ENCODE peak calls at places on chromosomes 11 and 22, in nine cellular contexts. One of them, this sample, is unnamed.

GRCh38 chr11:91857194-91857593 is 367.4 kb upstream of the FAT3 start:
- DNase-seq in CD4-positive, alpha-beta T cell: no peak
- DNase-seq in colonic mucosa: no peak
- DNase-seq in activated CD8-positive, alpha-beta T cell treated with anti-CD3 and anti-CD28 coated beads for 36 hours: no peak
- DNase-seq in glutamatergic neuron: no peak
- DNase-seq in neural progenitor cell: no peak
- DNase-seq in type B pancreatic cell: no peak
- DNase-seq in fibroblast of lung: peak; percentile 28
- DNase-seq in GM23338: no peak
- DNase-seq in this sample: no peak

GRCh38 chr22:26170795-26171194 is 1.5 kb downstream of the SEZ6L start:
- DNase-seq in CD4-positive, alpha-beta T cell: no peak
- DNase-seq in colonic mucosa: no peak
- DNase-seq in activated CD8-positive, alpha-beta T cell treated with anti-CD3 and anti-CD28 coated beads for 36 hours: peak; percentile 16
- DNase-seq in glutamatergic neuron: peak; percentile 39
- DNase-seq in neural progenitor cell: peak; percentile 85
- DNase-seq in type B pancreatic cell: no peak
- DNase-seq in fibroblast of lung: no peak
- DNase-seq in GM23338: peak; percentile 85
- DNase-seq in this sample: peak; percentile 88

GRCh38 chr11:86670179-86670578 is 2.2 kb downstream of the ME3 start:
- DNase-seq in CD4-positive, alpha-beta T cell: no peak
- DNase-seq in colonic mucosa: no peak
- DNase-seq in activated CD8-positive, alpha-beta T cell treated with anti-CD3 and anti-CD28 coated beads for 36 hours: no peak
- DNase-seq in glutamatergic neuron: no peak
- DNase-seq in neural progenitor cell: no peak
- DNase-seq in type B pancreatic cell: no peak
- DNase-seq in fibroblast of lung: no peak
- DNase-seq in GM23338: no peak
- DNase-seq in this sample: no peak

GRCh38 chr11:35178862-35179261 is 39.9 kb downstream of the CD44 start:
- DNase-seq in CD4-positive, alpha-beta T cell: no peak
- DNase-seq in colonic mucosa: no peak
- DNase-seq in activated CD8-positive, alpha-beta T cell treated with anti-CD3 and anti-CD28 coated beads for 36 hours: peak; percentile 45
- DNase-seq in glutamatergic neuron: no peak
- DNase-seq in neural progenitor cell: no peak
- DNase-seq in type B pancreatic cell: no peak
- DNase-seq in fibroblast of lung: peak; percentile 35
- DNase-seq in GM23338: no peak
- DNase-seq in this sample: no peak

GRCh38 chr22:27424319-27424718 is 377.2 kb downstream of the MN1 start:
- DNase-seq in CD4-positive, alpha-beta T cell: no peak
- DNase-seq in colonic mucosa: no peak
- DNase-seq in activated CD8-positive, alpha-beta T cell treated with anti-CD3 and anti-CD28 coated beads for 36 hours: no peak
- DNase-seq in glutamatergic neuron: no peak
- DNase-seq in neural progenitor cell: no peak
- DNase-seq in type B pancreatic cell: no peak
- DNase-seq in fibroblast of lung: peak; percentile 71
- DNase-seq in GM23338: no peak
- DNase-seq in this sample: no peak

GRCh38 chr11:72969894-72970335 is 155.7 kb downstream of the ATG16L2 start:
- DNase-seq in CD4-positive, alpha-beta T cell: no peak
- DNase-seq in colonic mucosa: no peak
- DNase-seq in activated CD8-positive, alpha-beta T cell treated with anti-CD3 and anti-CD28 coated beads for 36 hours: peak; percentile 4
- DNase-seq in glutamatergic neuron: no peak
- DNase-seq in neural progenitor cell: no peak
- DNase-seq in type B pancreatic cell: no peak
- DNase-seq in fibroblast of lung: peak; percentile 95
- DNase-seq in GM23338: no peak
- DNase-seq in this sample: no peak

GRCh38 chr11:72226701-72227100 is 2.1 kb downstream of the INPPL1 start:
- DNase-seq in CD4-positive, alpha-beta T cell: no peak
- DNase-seq in colonic mucosa: no peak
- DNase-seq in activated CD8-positive, alpha-beta T cell treated with anti-CD3 and anti-CD28 coated beads for 36 hours: no peak
- DNase-seq in glutamatergic neuron: no peak
- DNase-seq in neural progenitor cell: no peak
- DNase-seq in type B pancreatic cell: peak; percentile 40
- DNase-seq in fibroblast of lung: no peak
- DNase-seq in GM23338: no peak
- DNase-seq in this sample: no peak

GRCh38 chr11:36354221-36355003 is 58.3 kb downstream of the PRR5L start:
- DNase-seq in CD4-positive, alpha-beta T cell: no peak
- DNase-seq in colonic mucosa: peak; percentile 8
- DNase-seq in activated CD8-positive, alpha-beta T cell treated with anti-CD3 and anti-CD28 coated beads for 36 hours: no peak
- DNase-seq in glutamatergic neuron: no peak
- DNase-seq in neural progenitor cell: no peak
- DNase-seq in type B pancreatic cell: no peak
- DNase-seq in fibroblast of lung: peak; percentile 94
- DNase-seq in GM23338: no peak
- DNase-seq in this sample: no peak

GRCh38 chr11:1820463-1821325 is 14.1 kb upstream of the SYT8 start:
- DNase-seq in CD4-positive, alpha-beta T cell: no peak
- DNase-seq in colonic mucosa: no peak
- DNase-seq in activated CD8-positive, alpha-beta T cell treated with anti-CD3 and anti-CD28 coated beads for 36 hours: no peak
- DNase-seq in glutamatergic neuron: no peak
- DNase-seq in neural progenitor cell: no peak
- DNase-seq in type B pancreatic cell: no peak
- DNase-seq in fibroblast of lung: peak; percentile 77
- DNase-seq in GM23338: no peak
- DNase-seq in this sample: no peak

GRCh38 chr11:113841691-113842090 is 33.7 kb downstream of the USP28 start:
- DNase-seq in CD4-positive, alpha-beta T cell: no peak
- DNase-seq in colonic mucosa: no peak
- DNase-seq in activated CD8-positive, alpha-beta T cell treated with anti-CD3 and anti-CD28 coated beads for 36 hours: no peak
- DNase-seq in glutamatergic neuron: no peak
- DNase-seq in neural progenitor cell: no peak
- DNase-seq in type B pancreatic cell: no peak
- DNase-seq in fibroblast of lung: no peak
- DNase-seq in GM23338: no peak
- DNase-seq in this sample: no peak

GRCh38 chr22:37560682-37561208 is 465 bp downstream of the CDC42EP1 start:
- DNase-seq in CD4-positive, alpha-beta T cell: no peak
- DNase-seq in colonic mucosa: no peak
- DNase-seq in activated CD8-positive, alpha-beta T cell treated with anti-CD3 and anti-CD28 coated beads for 36 hours: no peak
- DNase-seq in glutamatergic neuron: no peak
- DNase-seq in neural progenitor cell: peak; percentile 59
- DNase-seq in type B pancreatic cell: no peak
- DNase-seq in fibroblast of lung: peak; percentile 75
- DNase-seq in GM23338: peak; percentile 41
- DNase-seq in this sample: peak; percentile 61

GRCh38 chr11:5366856-5367255 is 15.5 kb downstream of the OR51B6 start:
- DNase-seq in CD4-positive, alpha-beta T cell: no peak
- DNase-seq in colonic mucosa: no peak
- DNase-seq in activated CD8-positive, alpha-beta T cell treated with anti-CD3 and anti-CD28 coated beads for 36 hours: no peak
- DNase-seq in glutamatergic neuron: no peak
- DNase-seq in neural progenitor cell: no peak
- DNase-seq in type B pancreatic cell: no peak
- DNase-seq in fibroblast of lung: peak; percentile 61
- DNase-seq in GM23338: no peak
- DNase-seq in this sample: no peak

GRCh38 chr11:129950319-129951034 is 52.2 kb downstream of the PRDM10 start:
- DNase-seq in CD4-positive, alpha-beta T cell: no peak
- DNase-seq in colonic mucosa: peak; percentile 49
- DNase-seq in activated CD8-positive, alpha-beta T cell treated with anti-CD3 and anti-CD28 coated beads for 36 hours: no peak
- DNase-seq in glutamatergic neuron: no peak
- DNase-seq in neural progenitor cell: peak; percentile 6
- DNase-seq in type B pancreatic cell: no peak
- DNase-seq in fibroblast of lung: peak; percentile 69
- DNase-seq in GM23338: no peak
- DNase-seq in this sample: no peak

GRCh38 chr11:32610926-32611325 is 27.3 kb downstream of the EIF3M start:
- DNase-seq in CD4-positive, alpha-beta T cell: no peak
- DNase-seq in colonic mucosa: no peak
- DNase-seq in activated CD8-positive, alpha-beta T cell treated with anti-CD3 and anti-CD28 coated beads for 36 hours: no peak
- DNase-seq in glutamatergic neuron: no peak
- DNase-seq in neural progenitor cell: no peak
- DNase-seq in type B pancreatic cell: no peak
- DNase-seq in fibroblast of lung: no peak
- DNase-seq in GM23338: no peak
- DNase-seq in this sample: no peak

GRCh38 chr11:32616903-32617302 is 33.3 kb downstream of the EIF3M start:
- DNase-seq in CD4-positive, alpha-beta T cell: no peak
- DNase-seq in colonic mucosa: no peak
- DNase-seq in activated CD8-positive, alpha-beta T cell treated with anti-CD3 and anti-CD28 coated beads for 36 hours: no peak
- DNase-seq in glutamatergic neuron: no peak
- DNase-seq in neural progenitor cell: no peak
- DNase-seq in type B pancreatic cell: no peak
- DNase-seq in fibroblast of lung: no peak
- DNase-seq in GM23338: no peak
- DNase-seq in this sample: no peak

GRCh38 chr11:32613500-32614151 is 30.0 kb downstream of the EIF3M start:
- DNase-seq in CD4-positive, alpha-beta T cell: no peak
- DNase-seq in colonic mucosa: no peak
- DNase-seq in activated CD8-positive, alpha-beta T cell treated with anti-CD3 and anti-CD28 coated beads for 36 hours: no peak
- DNase-seq in glutamatergic neuron: no peak
- DNase-seq in neural progenitor cell: no peak
- DNase-seq in type B pancreatic cell: no peak
- DNase-seq in fibroblast of lung: no peak
- DNase-seq in GM23338: no peak
- DNase-seq in this sample: no peak

GRCh38 chr11:32615422-32615821 is 31.8 kb downstream of the EIF3M start:
- DNase-seq in CD4-positive, alpha-beta T cell: no peak
- DNase-seq in colonic mucosa: no peak
- DNase-seq in activated CD8-positive, alpha-beta T cell treated with anti-CD3 and anti-CD28 coated beads for 36 hours: no peak
- DNase-seq in glutamatergic neuron: no peak
- DNase-seq in neural progenitor cell: peak; percentile 6
- DNase-seq in type B pancreatic cell: no peak
- DNase-seq in fibroblast of lung: no peak
- DNase-seq in GM23338: peak; percentile 31
- DNase-seq in this sample: no peak
- TF ChIP-seq CTCF in CD4-positive, alpha-beta T cell: no peak
- TF ChIP-seq CTCF in colonic mucosa: no peak
- TF ChIP-seq CTCF in activated CD8-positive, alpha-beta T cell treated with anti-CD3 and anti-CD28 coated beads for 36 hours: no peak
- TF ChIP-seq CTCF in glutamatergic neuron: no peak
- TF ChIP-seq CTCF in neural progenitor cell: peak; percentile 51
- TF ChIP-seq CTCF in type B pancreatic cell: peak; percentile 39
- TF ChIP-seq CTCF in fibroblast of lung: no peak
- TF ChIP-seq CTCF in GM23338: peak; percentile 56
- TF ChIP-seq CTCF in this sample: no peak

DNA sequence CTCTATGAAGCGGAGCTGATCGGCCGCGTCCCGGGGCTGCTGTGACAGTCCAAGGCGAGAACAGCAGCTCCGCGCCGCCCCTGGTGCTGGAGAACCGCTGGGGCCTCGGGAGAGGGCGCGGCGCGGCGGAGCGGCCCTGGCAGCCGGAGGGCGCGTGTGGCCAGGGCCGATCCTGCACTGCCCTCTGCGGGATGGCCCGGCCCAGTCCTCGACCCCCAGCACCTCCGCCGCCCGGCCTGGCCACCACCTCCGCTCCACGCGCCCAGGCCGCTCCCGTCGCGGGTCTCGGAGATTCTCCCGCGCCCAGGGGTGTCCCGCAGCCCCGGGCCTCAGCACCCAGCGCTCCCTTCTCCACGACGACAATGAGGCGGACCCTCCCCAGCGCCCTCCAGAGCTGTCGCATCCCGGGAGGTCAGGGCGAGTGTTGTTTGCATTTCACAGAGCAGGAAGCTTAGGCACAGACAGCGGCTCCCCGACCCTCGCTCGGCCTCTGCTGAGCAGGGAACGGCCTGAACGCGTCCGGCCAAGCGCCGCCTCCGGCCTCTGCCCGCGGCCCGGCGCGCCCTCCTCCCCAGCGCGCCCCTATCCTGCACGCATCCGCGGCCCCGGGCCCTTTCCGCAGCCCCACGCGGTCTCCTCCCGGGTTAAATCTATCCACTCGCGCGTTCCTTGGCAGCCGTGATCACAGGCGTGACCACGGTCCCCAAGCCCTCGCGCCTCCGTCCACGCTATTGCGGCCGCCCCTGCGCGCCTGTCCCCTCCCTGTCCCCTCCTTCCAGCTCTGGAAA is 109.7 kb downstream of the WNT7B start:
- DNase-seq in CD4-positive, alpha-beta T cell: no peak
- DNase-seq in colonic mucosa: peak; percentile 16
- DNase-seq in activated CD8-positive, alpha-beta T cell treated with anti-CD3 and anti-CD28 coated beads for 36 hours: no peak
- DNase-seq in glutamatergic neuron: peak; percentile 67
- DNase-seq in neural progenitor cell: peak; percentile 83
- DNase-seq in type B pancreatic cell: peak; percentile 76
- DNase-seq in fibroblast of lung: no peak
- DNase-seq in GM23338: peak; percentile 72
- DNase-seq in this sample: peak; percentile 62
- TF ChIP-seq CTCF in CD4-positive, alpha-beta T cell: no peak
- TF ChIP-seq CTCF in colonic mucosa: no peak
- TF ChIP-seq CTCF in activated CD8-positive, alpha-beta T cell treated with anti-CD3 and anti-CD28 coated beads for 36 hours: no peak
- TF ChIP-seq CTCF in glutamatergic neuron: no peak
- TF ChIP-seq CTCF in neural progenitor cell: peak; percentile 46
- TF ChIP-seq CTCF in type B pancreatic cell: peak; percentile 62
- TF ChIP-seq CTCF in fibroblast of lung: peak; percentile 15
- TF ChIP-seq CTCF in GM23338: peak; percentile 53
- TF ChIP-seq CTCF in this sample: no peak

GRCh38 chr22:33796494-33796893 is 123.8 kb downstream of the LARGE1 start:
- DNase-seq in CD4-positive, alpha-beta T cell: no peak
- DNase-seq in colonic mucosa: no peak
- DNase-seq in activated CD8-positive, alpha-beta T cell treated with anti-CD3 and anti-CD28 coated beads for 36 hours: no peak
- DNase-seq in glutamatergic neuron: no peak
- DNase-seq in neural progenitor cell: no peak
- DNase-seq in type B pancreatic cell: no peak
- DNase-seq in fibroblast of lung: no peak
- DNase-seq in GM23338: peak; percentile 70
- DNase-seq in this sample: no peak
- TF ChIP-seq CTCF in CD4-positive, alpha-beta T cell: no peak
- TF ChIP-seq CTCF in colonic mucosa: no peak
- TF ChIP-seq CTCF in activated CD8-positive, alpha-beta T cell treated with anti-CD3 and anti-CD28 coated beads for 36 hours: no peak
- TF ChIP-seq CTCF in glutamatergic neuron: no peak
- TF ChIP-seq CTCF in neural progenitor cell: peak; percentile 26
- TF ChIP-seq CTCF in type B pancreatic cell: peak; percentile 49
- TF ChIP-seq CTCF in fibroblast of lung: no peak
- TF ChIP-seq CTCF in GM23338: no peak
- TF ChIP-seq CTCF in this sample: no peak

GRCh38 chr11:83220279-83220678 is 26.8 kb downstream of the ANKRD42 start:
- DNase-seq in CD4-positive, alpha-beta T cell: no peak
- DNase-seq in colonic mucosa: no peak
- DNase-seq in activated CD8-positive, alpha-beta T cell treated with anti-CD3 and anti-CD28 coated beads for 36 hours: peak; percentile 7
- DNase-seq in glutamatergic neuron: no peak
- DNase-seq in neural progenitor cell: peak; percentile 9
- DNase-seq in type B pancreatic cell: no peak
- DNase-seq in fibroblast of lung: peak; percentile 39
- DNase-seq in GM23338: no peak
- DNase-seq in this sample: no peak

GRCh38 chr11:83221694-83222093 is 28.2 kb downstream of the ANKRD42 start:
- DNase-seq in CD4-positive, alpha-beta T cell: no peak
- DNase-seq in colonic mucosa: no peak
- DNase-seq in activated CD8-positive, alpha-beta T cell treated with anti-CD3 and anti-CD28 coated beads for 36 hours: no peak
- DNase-seq in glutamatergic neuron: no peak
- DNase-seq in neural progenitor cell: no peak
- DNase-seq in type B pancreatic cell: no peak
- DNase-seq in fibroblast of lung: no peak
- DNase-seq in GM23338: no peak
- DNase-seq in this sample: no peak

GRCh38 chr11:83223457-83223856 is 29.9 kb downstream of the ANKRD42 start:
- DNase-seq in CD4-positive, alpha-beta T cell: no peak
- DNase-seq in colonic mucosa: no peak
- DNase-seq in activated CD8-positive, alpha-beta T cell treated with anti-CD3 and anti-CD28 coated beads for 36 hours: no peak
- DNase-seq in glutamatergic neuron: no peak
- DNase-seq in neural progenitor cell: no peak
- DNase-seq in type B pancreatic cell: no peak
- DNase-seq in fibroblast of lung: no peak
- DNase-seq in GM23338: no peak
- DNase-seq in this sample: no peak

GRCh38 chr11:83222499-83222898 is 29.0 kb downstream of the ANKRD42 start:
- DNase-seq in CD4-positive, alpha-beta T cell: no peak
- DNase-seq in colonic mucosa: no peak
- DNase-seq in activated CD8-positive, alpha-beta T cell treated with anti-CD3 and anti-CD28 coated beads for 36 hours: no peak
- DNase-seq in glutamatergic neuron: no peak
- DNase-seq in neural progenitor cell: no peak
- DNase-seq in type B pancreatic cell: no peak
- DNase-seq in fibroblast of lung: peak; percentile 30
- DNase-seq in GM23338: no peak
- DNase-seq in this sample: no peak

GRCh38 chr11:83219095-83219494 is 25.6 kb downstream of the ANKRD42 start:
- DNase-seq in CD4-positive, alpha-beta T cell: no peak
- DNase-seq in colonic mucosa: no peak
- DNase-seq in activated CD8-positive, alpha-beta T cell treated with anti-CD3 and anti-CD28 coated beads for 36 hours: no peak
- DNase-seq in glutamatergic neuron: no peak
- DNase-seq in neural progenitor cell: peak; percentile 38
- DNase-seq in type B pancreatic cell: no peak
- DNase-seq in fibroblast of lung: no peak
- DNase-seq in GM23338: peak; percentile 59
- DNase-seq in this sample: peak; percentile 4
- TF ChIP-seq CTCF in CD4-positive, alpha-beta T cell: no peak
- TF ChIP-seq CTCF in colonic mucosa: no peak
- TF ChIP-seq CTCF in activated CD8-positive, alpha-beta T cell treated with anti-CD3 and anti-CD28 coated beads for 36 hours: no peak
- TF ChIP-seq CTCF in glutamatergic neuron: no peak
- TF ChIP-seq CTCF in neural progenitor cell: peak; percentile 50
- TF ChIP-seq CTCF in type B pancreatic cell: peak; percentile 51
- TF ChIP-seq CTCF in fibroblast of lung: no peak
- TF ChIP-seq CTCF in GM23338: peak; percentile 80
- TF ChIP-seq CTCF in this sample: peak; percentile 23

This sample was measured in nephron progenitor cell.